ENCODE peak calls at places on chromosome 1, in nine cellular contexts. One of them, this sample, is unnamed.

GRCh38 chr1:156104861-156105546 is 9.5 kb upstream of the LMNA start:
- DNase-seq in mammary epithelial cell: no peak
- DNase-seq in omental fat pad: no peak
- DNase-seq in fibroblast of villous mesenchyme: peak
- DNase-seq in cardiac fibroblast: peak
- DNase-seq in IMR-90: peak
- DNase-seq in fibroblast of lung: peak
- DNase-seq in AG04450: no peak
- DNase-seq in colonic mucosa: peak
- DNase-seq in this sample: no peak

GRCh38 chr1:94698341-94698740 is 121.8 kb upstream of the SLC44A3 start:
- DNase-seq in mammary epithelial cell: no peak
- DNase-seq in omental fat pad: no peak
- DNase-seq in fibroblast of villous mesenchyme: peak
- DNase-seq in cardiac fibroblast: no peak
- DNase-seq in IMR-90: peak
- DNase-seq in fibroblast of lung: no peak
- DNase-seq in AG04450: no peak
- DNase-seq in colonic mucosa: no peak
- DNase-seq in this sample: no peak

GRCh38 chr1:66243548-66244130 is 290.3 kb upstream of the SGIP1 start:
- DNase-seq in mammary epithelial cell: peak
- DNase-seq in omental fat pad: no peak
- DNase-seq in fibroblast of villous mesenchyme: no peak
- DNase-seq in cardiac fibroblast: no peak
- DNase-seq in IMR-90: peak
- DNase-seq in fibroblast of lung: no peak
- DNase-seq in AG04450: no peak
- DNase-seq in colonic mucosa: no peak
- DNase-seq in this sample: no peak

GRCh38 chr1:221097479-221098281 is 218.4 kb downstream of the HLX start:
- DNase-seq in mammary epithelial cell: peak
- DNase-seq in omental fat pad: no peak
- DNase-seq in fibroblast of villous mesenchyme: peak
- DNase-seq in cardiac fibroblast: peak
- DNase-seq in IMR-90: peak
- DNase-seq in fibroblast of lung: peak
- DNase-seq in AG04450: peak
- DNase-seq in colonic mucosa: no peak
- DNase-seq in this sample: no peak

GRCh38 chr1:160813215-160813614 is 17.2 kb downstream of the LY9 start:
- DNase-seq in mammary epithelial cell: peak
- DNase-seq in omental fat pad: no peak
- DNase-seq in fibroblast of villous mesenchyme: no peak
- DNase-seq in cardiac fibroblast: no peak
- DNase-seq in IMR-90: no peak
- DNase-seq in fibroblast of lung: no peak
- DNase-seq in AG04450: no peak
- DNase-seq in colonic mucosa: no peak
- DNase-seq in this sample: no peak

GRCh38 chr1:84021822-84022221 is 22.9 kb upstream of the TTLL7 start:
- DNase-seq in mammary epithelial cell: no peak
- DNase-seq in omental fat pad: no peak
- DNase-seq in fibroblast of villous mesenchyme: no peak
- DNase-seq in cardiac fibroblast: no peak
- DNase-seq in IMR-90: no peak
- DNase-seq in fibroblast of lung: no peak
- DNase-seq in AG04450: no peak
- DNase-seq in colonic mucosa: no peak
- DNase-seq in this sample: no peak

GRCh38 chr1:8705104-8705503 is 112.3 kb downstream of the RERE start:
- DNase-seq in mammary epithelial cell: no peak
- DNase-seq in omental fat pad: no peak
- DNase-seq in fibroblast of villous mesenchyme: no peak
- DNase-seq in cardiac fibroblast: no peak
- DNase-seq in IMR-90: no peak
- DNase-seq in fibroblast of lung: no peak
- DNase-seq in AG04450: no peak
- DNase-seq in colonic mucosa: no peak
- DNase-seq in this sample: no peak

GRCh38 chr1:232306269-232306911 is 323.5 kb downstream of the SIPA1L2 start:
- DNase-seq in mammary epithelial cell: no peak
- DNase-seq in omental fat pad: no peak
- DNase-seq in fibroblast of villous mesenchyme: no peak
- DNase-seq in cardiac fibroblast: peak
- DNase-seq in IMR-90: no peak
- DNase-seq in fibroblast of lung: no peak
- DNase-seq in AG04450: no peak
- DNase-seq in colonic mucosa: peak
- DNase-seq in this sample: no peak

GRCh38 chr1:156926175-156926574 is 5.7 kb downstream of the LRRC71 start:
- DNase-seq in mammary epithelial cell: peak
- DNase-seq in omental fat pad: no peak
- DNase-seq in fibroblast of villous mesenchyme: peak
- DNase-seq in cardiac fibroblast: peak
- DNase-seq in IMR-90: peak
- DNase-seq in fibroblast of lung: peak
- DNase-seq in AG04450: no peak
- DNase-seq in colonic mucosa: peak
- DNase-seq in this sample: no peak

GRCh38 chr1:151501474-151501873 is 9.7 kb upstream of the CGN start:
- DNase-seq in mammary epithelial cell: no peak
- DNase-seq in omental fat pad: no peak
- DNase-seq in fibroblast of villous mesenchyme: no peak
- DNase-seq in cardiac fibroblast: no peak
- DNase-seq in IMR-90: no peak
- DNase-seq in fibroblast of lung: no peak
- DNase-seq in AG04450: no peak
- DNase-seq in colonic mucosa: no peak
- DNase-seq in this sample: no peak
- TF ChIP-seq CTCF in mammary epithelial cell: peak
- TF ChIP-seq CTCF in omental fat pad: no peak
- TF ChIP-seq CTCF in fibroblast of villous mesenchyme: peak
- TF ChIP-seq CTCF in cardiac fibroblast: peak
- TF ChIP-seq CTCF in IMR-90: no peak
- TF ChIP-seq CTCF in fibroblast of lung: peak
- TF ChIP-seq CTCF in AG04450: peak
- TF ChIP-seq CTCF in colonic mucosa: peak
- TF ChIP-seq CTCF in this sample: no peak

GRCh38 chr1:7121622-7121988 is 336.4 kb downstream of the CAMTA1 start:
- DNase-seq in mammary epithelial cell: no peak
- DNase-seq in omental fat pad: no peak
- DNase-seq in fibroblast of villous mesenchyme: no peak
- DNase-seq in cardiac fibroblast: peak
- DNase-seq in IMR-90: no peak
- DNase-seq in fibroblast of lung: no peak
- DNase-seq in AG04450: no peak
- DNase-seq in colonic mucosa: no peak
- DNase-seq in this sample: no peak

GRCh38 chr1:7117265-7117598 is 332.0 kb downstream of the CAMTA1 start:
- DNase-seq in mammary epithelial cell: no peak
- DNase-seq in omental fat pad: no peak
- DNase-seq in fibroblast of villous mesenchyme: no peak
- DNase-seq in cardiac fibroblast: no peak
- DNase-seq in IMR-90: no peak
- DNase-seq in fibroblast of lung: no peak
- DNase-seq in AG04450: no peak
- DNase-seq in colonic mucosa: no peak
- DNase-seq in this sample: no peak

GRCh38 chr1:7117599-7118281 is 332.5 kb downstream of the CAMTA1 start:
- DNase-seq in mammary epithelial cell: peak
- DNase-seq in omental fat pad: no peak
- DNase-seq in fibroblast of villous mesenchyme: peak
- DNase-seq in cardiac fibroblast: peak
- DNase-seq in IMR-90: peak
- DNase-seq in fibroblast of lung: peak
- DNase-seq in AG04450: peak
- DNase-seq in colonic mucosa: no peak
- DNase-seq in this sample: no peak

GRCh38 chr1:7116001-7116400 is 330.7 kb downstream of the CAMTA1 start:
- DNase-seq in mammary epithelial cell: no peak
- DNase-seq in omental fat pad: no peak
- DNase-seq in fibroblast of villous mesenchyme: no peak
- DNase-seq in cardiac fibroblast: no peak
- DNase-seq in IMR-90: no peak
- DNase-seq in fibroblast of lung: no peak
- DNase-seq in AG04450: no peak
- DNase-seq in colonic mucosa: no peak
- DNase-seq in this sample: no peak

DNA sequence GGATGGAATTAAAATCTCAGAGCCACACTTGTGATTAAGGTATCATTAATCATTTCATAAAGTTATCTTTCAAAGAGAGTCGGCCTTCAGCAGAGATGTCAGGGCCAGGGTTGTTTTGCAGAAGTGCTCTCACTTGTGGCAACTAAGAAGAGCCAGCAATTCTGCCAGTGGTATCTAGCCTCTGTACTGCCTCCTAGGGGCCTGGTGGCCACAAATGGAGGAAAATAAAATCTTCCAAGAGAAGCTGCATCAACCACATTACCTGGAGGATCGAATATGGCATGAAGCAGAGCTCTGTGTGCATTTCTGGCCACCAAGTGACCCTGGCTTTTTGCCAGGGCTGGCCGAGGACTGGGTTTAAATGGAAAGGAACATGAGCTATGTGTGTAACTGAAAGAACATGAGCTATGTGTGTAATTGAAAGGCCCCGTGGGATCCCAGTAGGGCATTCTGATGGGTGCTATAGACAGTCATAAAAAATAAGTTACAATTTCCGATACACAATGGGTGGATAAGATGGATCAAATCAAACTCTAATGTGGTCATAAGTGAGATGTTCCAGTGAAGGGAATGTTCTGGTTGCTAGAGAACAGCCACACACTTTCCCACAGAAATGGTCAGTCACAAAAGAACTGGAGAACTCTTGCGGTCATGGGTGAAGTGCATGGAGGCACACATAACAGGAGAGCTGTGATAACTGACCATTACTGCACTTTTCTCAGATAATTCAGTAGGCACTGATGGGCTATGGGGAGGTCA is 335.8 kb downstream of the CAMTA1 start:
- DNase-seq in mammary epithelial cell: no peak
- DNase-seq in omental fat pad: no peak
- DNase-seq in fibroblast of villous mesenchyme: no peak
- DNase-seq in cardiac fibroblast: no peak
- DNase-seq in IMR-90: no peak
- DNase-seq in fibroblast of lung: no peak
- DNase-seq in AG04450: no peak
- DNase-seq in colonic mucosa: no peak
- DNase-seq in this sample: no peak
- TF ChIP-seq CTCF in mammary epithelial cell: peak
- TF ChIP-seq CTCF in omental fat pad: no peak
- TF ChIP-seq CTCF in fibroblast of villous mesenchyme: no peak
- TF ChIP-seq CTCF in cardiac fibroblast: no peak
- TF ChIP-seq CTCF in IMR-90: no peak
- TF ChIP-seq CTCF in fibroblast of lung: peak
- TF ChIP-seq CTCF in AG04450: peak
- TF ChIP-seq CTCF in colonic mucosa: no peak
- TF ChIP-seq CTCF in this sample: no peak

GRCh38 chr1:203323587-203323986 is 18.3 kb downstream of the BTG2 start:
- DNase-seq in mammary epithelial cell: no peak
- DNase-seq in omental fat pad: no peak
- DNase-seq in fibroblast of villous mesenchyme: no peak
- DNase-seq in cardiac fibroblast: peak
- DNase-seq in IMR-90: no peak
- DNase-seq in fibroblast of lung: no peak
- DNase-seq in AG04450: no peak
- DNase-seq in colonic mucosa: no peak
- DNase-seq in this sample: no peak

GRCh38 chr1:203318229-203318517 is 12.9 kb downstream of the BTG2 start:
- DNase-seq in mammary epithelial cell: no peak
- DNase-seq in omental fat pad: no peak
- DNase-seq in fibroblast of villous mesenchyme: no peak
- DNase-seq in cardiac fibroblast: no peak
- DNase-seq in IMR-90: no peak
- DNase-seq in fibroblast of lung: no peak
- DNase-seq in AG04450: no peak
- DNase-seq in colonic mucosa: no peak
- DNase-seq in this sample: no peak

GRCh38 chr1:203321273-203322052 is 16.1 kb downstream of the BTG2 start:
- DNase-seq in mammary epithelial cell: no peak
- DNase-seq in omental fat pad: no peak
- DNase-seq in fibroblast of villous mesenchyme: no peak
- DNase-seq in cardiac fibroblast: no peak
- DNase-seq in IMR-90: no peak
- DNase-seq in fibroblast of lung: no peak
- DNase-seq in AG04450: no peak
- DNase-seq in colonic mucosa: no peak
- DNase-seq in this sample: no peak

GRCh38 chr1:203322480-203323179 is 17.3 kb downstream of the BTG2 start:
- DNase-seq in mammary epithelial cell: no peak
- DNase-seq in omental fat pad: no peak
- DNase-seq in fibroblast of villous mesenchyme: peak
- DNase-seq in cardiac fibroblast: peak
- DNase-seq in IMR-90: no peak
- DNase-seq in fibroblast of lung: no peak
- DNase-seq in AG04450: no peak
- DNase-seq in colonic mucosa: no peak
- DNase-seq in this sample: no peak

GRCh38 chr1:203320546-203321272 is 15.4 kb downstream of the BTG2 start:
- DNase-seq in mammary epithelial cell: peak
- DNase-seq in omental fat pad: no peak
- DNase-seq in fibroblast of villous mesenchyme: peak
- DNase-seq in cardiac fibroblast: peak
- DNase-seq in IMR-90: peak
- DNase-seq in fibroblast of lung: no peak
- DNase-seq in AG04450: no peak
- DNase-seq in colonic mucosa: peak
- DNase-seq in this sample: no peak
- TF ChIP-seq CTCF in mammary epithelial cell: no peak
- TF ChIP-seq CTCF in omental fat pad: no peak
- TF ChIP-seq CTCF in fibroblast of villous mesenchyme: no peak
- TF ChIP-seq CTCF in cardiac fibroblast: no peak
- TF ChIP-seq CTCF in IMR-90: no peak
- TF ChIP-seq CTCF in fibroblast of lung: no peak
- TF ChIP-seq CTCF in AG04450: no peak
- TF ChIP-seq CTCF in colonic mucosa: no peak
- TF ChIP-seq CTCF in this sample: no peak

DNA sequence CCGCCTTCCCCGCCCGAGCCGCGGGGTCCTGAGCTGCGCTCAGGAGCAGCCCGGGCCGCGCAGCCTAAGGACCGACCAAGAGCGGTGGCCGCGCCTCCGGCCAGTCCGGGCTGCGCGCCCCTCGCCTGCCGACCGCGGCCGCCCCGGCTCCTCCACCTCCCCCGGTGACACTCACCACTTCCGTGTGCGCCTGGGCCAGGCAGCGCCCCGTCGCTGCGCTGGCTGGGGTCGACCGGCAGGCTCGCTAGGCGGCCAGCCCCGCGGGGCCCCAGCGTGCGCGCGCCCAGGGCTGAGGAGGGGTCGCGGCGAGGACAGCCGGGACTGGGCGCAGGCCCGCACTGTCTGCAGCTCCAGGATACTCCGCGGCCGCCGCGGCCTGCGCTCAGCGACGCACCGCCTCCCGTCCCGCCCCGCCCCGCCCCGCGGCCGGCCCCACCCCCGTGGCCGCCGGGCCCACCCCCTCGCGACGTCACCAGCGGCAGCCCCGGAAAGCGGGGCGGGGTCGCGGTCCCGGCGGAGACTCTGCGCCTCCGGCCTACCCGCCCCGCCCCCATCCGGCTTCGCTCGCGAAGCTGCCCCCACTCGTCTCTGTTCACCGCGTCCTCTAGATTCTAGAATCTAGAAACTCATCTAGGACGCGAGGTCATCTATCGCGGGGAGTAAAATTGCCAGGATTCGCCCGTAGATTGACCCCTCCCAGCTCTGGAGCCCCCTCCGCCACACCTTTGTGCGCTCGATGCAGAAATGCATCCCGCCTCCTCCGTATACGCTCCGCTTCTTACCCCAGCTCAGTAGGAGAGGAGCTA is at the start of gene JAK1:
- DNase-seq in mammary epithelial cell: peak
- DNase-seq in omental fat pad: peak
- DNase-seq in fibroblast of villous mesenchyme: peak
- DNase-seq in cardiac fibroblast: peak
- DNase-seq in IMR-90: peak
- DNase-seq in fibroblast of lung: peak
- DNase-seq in AG04450: peak
- DNase-seq in colonic mucosa: peak
- DNase-seq in this sample: peak
- TF ChIP-seq CTCF in mammary epithelial cell: no peak
- TF ChIP-seq CTCF in omental fat pad: no peak
- TF ChIP-seq CTCF in fibroblast of villous mesenchyme: no peak
- TF ChIP-seq CTCF in cardiac fibroblast: no peak
- TF ChIP-seq CTCF in IMR-90: no peak
- TF ChIP-seq CTCF in fibroblast of lung: no peak
- TF ChIP-seq CTCF in AG04450: no peak
- TF ChIP-seq CTCF in colonic mucosa: no peak
- TF ChIP-seq CTCF in this sample: no peak